ENCODE peak calls at places on chromosomes 13 and 19, in six cellular contexts. W is iPS-NIHi11, T is SK-N-DZ, N is T-cell, M is MCF 10A, I is glutamatergic neuron. G is an unnamed sample.

GRCh38 chr19:4691383-4691782 is 21.2 kb upstream of the MYDGF start:
- DNase-seq in W (no peak), T (no peak), N (no peak), M (no peak), I (no peak), G (peak)

GRCh38 chr13:30551194-30551593 is 66.5 kb upstream of the USPL1 start:
- DNase-seq in W (peak), T (peak), N (peak), M (peak), I (no peak), G (peak)

GRCh38 chr19:7657047-7657779 is 11.6 kb upstream of the RETN start:
- DNase-seq in W (no peak), T (no peak), N (no peak), M (peak), I (no peak), G (no peak)

GRCh38 chr13:95644611-95645052 is at the start of gene DZIP1:
- DNase-seq in W (peak), T (peak), N (no peak), M (peak), I (peak), G (peak)

GRCh38 chr19:46213806-46214205 is 15.7 kb upstream of the IGFL1 start:
- DNase-seq in W (no peak), T (no peak), N (no peak), M (no peak), I (no peak), G (no peak)

GRCh38 chr19:1104452-1105216 is 840 bp downstream of the GPX4 start:
- DNase-seq in W (peak), T (peak), N (peak), M (peak), I (peak), G (peak)

GRCh38 chr13:89951341-89951740 is 1396.1 kb upstream of the MIR17HG start:
- DNase-seq in W (no peak), T (peak), N (no peak), M (no peak), I (no peak), G (no peak)

GRCh38 chr19:50978772-50979390 is 4.8 kb downstream of the KLK7 start:
- DNase-seq in W (no peak), T (no peak), N (no peak), M (peak), I (no peak), G (no peak)

GRCh38 chr13:94272038-94272437 is 207.4 kb downstream of the DCT start:
- DNase-seq in W (no peak), T (no peak), N (no peak), M (no peak), I (no peak), G (no peak)

GRCh38 chr13:98346904-98347636 is 170.0 kb upstream of the RNF113B start:
- DNase-seq in W (no peak), T (no peak), N (no peak), M (no peak), I (no peak), G (no peak)

GRCh38 chr13:98915563-98916348 is 62.1 kb downstream of the DOCK9 start:
- DNase-seq in W (no peak), T (no peak), N (no peak), M (no peak), I (no peak), G (no peak)

GRCh38 chr19:44753932-44754742 is 5.6 kb downstream of the BCL3 start:
- DNase-seq in W (peak), T (no peak), N (peak), M (peak), I (no peak), G (peak)

GRCh38 chr19:36573948-36574726 is 1.0 kb upstream of the ZNF529 start:
- DNase-seq in W (peak), T (no peak), N (no peak), M (peak), I (no peak), G (peak)

GRCh38 chr19:35533822-35534521 is 716 bp downstream of the GAPDHS start:
- DNase-seq in W (peak), T (no peak), N (peak), M (no peak), I (no peak), G (peak)

GRCh38 chr19:1401138-1401888 is at the start of gene GAMT:
- DNase-seq in W (peak), T (peak), N (peak), M (no peak), I (peak), G (peak)

GRCh38 chr13:20495087-20496023 is 30.3 kb downstream of the CRYL1 start:
- DNase-seq in W (peak), T (peak), N (peak), M (peak), I (peak), G (peak)

GRCh38 chr13:107348931-107349330 is 781.0 kb upstream of the ARGLU1 start:
- DNase-seq in W (no peak), T (no peak), N (no peak), M (peak), I (no peak), G (no peak)

GRCh38 chr13:112700291-112701060 is 10.6 kb downstream of the ATP11A start:
- DNase-seq in W (no peak), T (no peak), N (no peak), M (no peak), I (no peak), G (no peak)

GRCh38 chr13:78194904-78195639 is 276.4 kb upstream of the EDNRB start:
- DNase-seq in W (no peak), T (no peak), N (no peak), M (no peak), I (no peak), G (no peak)

GRCh38 chr19:50309396-50310125 is 19.6 kb downstream of the KCNC3 start:
- DNase-seq in W (no peak), T (no peak), N (no peak), M (no peak), I (no peak), G (no peak)

GRCh38 chr19:15248648-15249559 is 16.7 kb upstream of the EPHX3 start:
- DNase-seq in W (peak), T (no peak), N (no peak), M (peak), I (no peak), G (no peak)

GRCh38 chr13:81184556-81185265 is 843.8 kb upstream of the SPRY2 start:
- DNase-seq in W (no peak), T (no peak), N (no peak), M (peak), I (no peak), G (no peak)

G was measured in K562.